ENCODE peak calls at places on chromosome 12, in nine cellular contexts. N, W, L, C, X, S, B, U and F are unnamed samples.

GRCh38 chr12:49982246-49983229 is 9.8 kb downstream of the AQP6 start:
- DNase-seq in N (no peak), W (no peak), L (no peak), C (no peak), X (no peak), S (no peak), B (no peak), U (no peak), F (no peak)

GRCh38 chr12:31000751-31001150 is 72.9 kb upstream of the DDX11 start:
- DNase-seq in N (no peak), W (no peak), L (no peak), C (no peak), X (no peak), S (no peak), B (no peak), U (peak), F (no peak)

GRCh38 chr12:96988919-96989318 is 81.9 kb downstream of the NEDD1 start:
- DNase-seq in N (no peak), W (no peak), L (no peak), C (no peak), X (no peak), S (no peak), B (no peak), U (no peak), F (no peak)

GRCh38 chr12:55912908-55913307 is 14.8 kb downstream of the PYM1 start:
- DNase-seq in N (no peak), W (no peak), L (no peak), C (no peak), X (no peak), S (no peak), B (no peak), U (no peak), F (no peak)

GRCh38 chr12:96749978-96750377 is 157.1 kb upstream of the NEDD1 start:
- DNase-seq in N (no peak), W (no peak), L (no peak), C (no peak), X (no peak), S (no peak), B (no peak), U (no peak), F (no peak)

GRCh38 chr12:57242691-57243454 is 8.1 kb downstream of the STAC3 start:
- DNase-seq in N (peak), W (peak), L (peak), C (no peak), X (peak), S (no peak), B (peak), U (peak), F (peak)

GRCh38 chr12:95204141-95204866 is 13.0 kb downstream of the FGD6 start:
- DNase-seq in N (peak), W (no peak), L (peak), C (no peak), X (peak), S (peak), B (peak), U (no peak), F (no peak)

GRCh38 chr12:124411953-124412645 is 117.2 kb downstream of the RFLNA start:
- DNase-seq in N (no peak), W (no peak), L (no peak), C (no peak), X (no peak), S (no peak), B (no peak), U (no peak), F (no peak)

GRCh38 chr12:11875414-11875935 is 195.3 kb upstream of the BCL2L14 start:
- DNase-seq in N (no peak), W (no peak), L (peak), C (no peak), X (no peak), S (no peak), B (no peak), U (no peak), F (no peak)

GRCh38 chr12:5505116-5505515 is 73.2 kb downstream of the NTF3 start:
- DNase-seq in N (no peak), W (no peak), L (no peak), C (no peak), X (no peak), S (no peak), B (no peak), U (no peak), F (no peak)

GRCh38 chr12:92109613-92110012 is 36.0 kb downstream of the BTG1 start:
- DNase-seq in N (no peak), W (no peak), L (no peak), C (no peak), X (no peak), S (no peak), B (no peak), U (no peak), F (no peak)

GRCh38 chr12:96104566-96104965 is 69.2 kb upstream of the LTA4H start:
- DNase-seq in N (no peak), W (no peak), L (no peak), C (peak), X (no peak), S (no peak), B (no peak), U (no peak), F (no peak)

GRCh38 chr12:4287325-4288290 is 14.0 kb downstream of the CCND2 start:
- DNase-seq in N (no peak), W (no peak), L (no peak), C (no peak), X (no peak), S (no peak), B (no peak), U (no peak), F (no peak)

GRCh38 chr12:108400060-108400459 is 60.9 kb upstream of the CMKLR1 start:
- DNase-seq in N (no peak), W (no peak), L (no peak), C (peak), X (no peak), S (no peak), B (no peak), U (no peak), F (no peak)

GRCh38 chr12:82019533-82019932 is 260.4 kb upstream of the PPFIA2 start:
- DNase-seq in N (no peak), W (no peak), L (no peak), C (no peak), X (no peak), S (no peak), B (no peak), U (no peak), F (no peak)

GRCh38 chr12:15540469-15540872 is 218.2 kb downstream of the PTPRO start:
- DNase-seq in N (no peak), W (no peak), L (no peak), C (no peak), X (no peak), S (no peak), B (no peak), U (no peak), F (no peak)

GRCh38 chr12:5518584-5519365 is 86.9 kb downstream of the NTF3 start:
- DNase-seq in N (no peak), W (no peak), L (no peak), C (no peak), X (no peak), S (no peak), B (no peak), U (no peak), F (no peak)

GRCh38 chr12:103169-103981 is 36.8 kb downstream of the IQSEC3 start:
- DNase-seq in N (no peak), W (no peak), L (peak), C (no peak), X (no peak), S (no peak), B (no peak), U (no peak), F (no peak)

GRCh38 chr12:94561943-94562411 is 88.4 kb downstream of the TMCC3 start:
- DNase-seq in N (peak), W (peak), L (no peak), C (peak), X (no peak), S (no peak), B (peak), U (peak), F (peak)

GRCh38 chr12:123269395-123269892 is 2.2 kb downstream of the CDK2AP1 start:
- DNase-seq in N (peak), W (peak), L (no peak), C (peak), X (peak), S (no peak), B (peak), U (peak), F (no peak)

GRCh38 chr12:24172773-24173447 is 223.4 kb upstream of the SOX5 start:
- DNase-seq in N (no peak), W (no peak), L (no peak), C (no peak), X (no peak), S (no peak), B (no peak), U (no peak), F (no peak)

GRCh38 chr12:3632256-3633240 is 120.4 kb downstream of the CRACR2A start:
- DNase-seq in N (no peak), W (peak), L (no peak), C (no peak), X (no peak), S (no peak), B (no peak), U (no peak), F (no peak)

GRCh38 chr12:6827437-6827894 is 741 bp upstream of the P3H3 start:
- DNase-seq in N (peak), W (peak), L (peak), C (peak), X (peak), S (no peak), B (peak), U (peak), F (peak)

GRCh38 chr12:48351022-48351708 is 446 bp upstream of the ZNF641 start:
- DNase-seq in N (peak), W (no peak), L (peak), C (no peak), X (peak), S (no peak), B (peak), U (peak), F (peak)

GRCh38 chr12:106386836-106387555 is 29.4 kb downstream of the POLR3B start:
- DNase-seq in N (no peak), W (no peak), L (no peak), C (no peak), X (no peak), S (peak), B (no peak), U (no peak), F (no peak)

GRCh38 chr12:75592086-75592485 is 80.7 kb upstream of the KRR1 start:
- DNase-seq in N (no peak), W (no peak), L (no peak), C (no peak), X (no peak), S (no peak), B (no peak), U (no peak), F (no peak)

GRCh38 chr12:49417558-49417957 is 50.3 kb downstream of the SPATS2 start:
- DNase-seq in N (no peak), W (no peak), L (no peak), C (no peak), X (no peak), S (no peak), B (no peak), U (no peak), F (no peak)

GRCh38 chr12:46964496-46965098 is 114.8 kb upstream of the PCED1B start:
- DNase-seq in N (no peak), W (no peak), L (no peak), C (no peak), X (no peak), S (no peak), B (no peak), U (no peak), F (no peak)

GRCh38 chr12:43238281-43238680 is 313.7 kb downstream of the ADAMTS20 start:
- DNase-seq in N (no peak), W (no peak), L (no peak), C (no peak), X (no peak), S (no peak), B (no peak), U (no peak), F (no peak)

GRCh38 chr12:109900752-109901580 is 892 bp downstream of the TCHP start:
- DNase-seq in N (no peak), W (no peak), L (no peak), C (no peak), X (peak), S (no peak), B (no peak), U (no peak), F (no peak)

GRCh38 chr12:64160021-64160717 is 61.9 kb downstream of the KICS2 start:
- DNase-seq in N (no peak), W (no peak), L (no peak), C (no peak), X (no peak), S (no peak), B (no peak), U (no peak), F (no peak)

GRCh38 chr12:113220593-113221180 is 577 bp upstream of the TPCN1 start:
- DNase-seq in N (no peak), W (no peak), L (no peak), C (no peak), X (peak), S (no peak), B (no peak), U (no peak), F (no peak)

GRCh38 chr12:82866227-82866803 is 179.6 kb downstream of the TMTC2 start:
- DNase-seq in N (no peak), W (no peak), L (no peak), C (no peak), X (no peak), S (no peak), B (no peak), U (no peak), F (no peak)